ENCODE peak calls at places on chromosomes 2 and 18, in four cellular contexts. G, V, L and M are unnamed samples.

GRCh38 chr2:232624554-232624842 is 8.9 kb upstream of the EFHD1 start:
- DNase-seq in G (no peak), V (no peak), L (no peak), M (no peak)

GRCh38 chr2:191923652-191923997 is 76.7 kb upstream of the CAVIN2 start:
- DNase-seq in G (no peak), V (no peak), L (no peak), M (no peak)

GRCh38 chr2:171309727-171310265 is 124.0 kb downstream of the METTL8 start:
- DNase-seq in G (no peak), V (no peak), L (no peak), M (no peak)

GRCh38 chr2:206031162-206031784 is 54.7 kb downstream of the INO80D start:
- DNase-seq in G (peak), V (no peak), L (no peak), M (no peak)

GRCh38 chr2:235095569-235095968 is 143.8 kb downstream of the SH3BP4 start:
- DNase-seq in G (no peak), V (no peak), L (no peak), M (no peak)

GRCh38 chr2:171952748-171953147 is 30.5 kb downstream of the HAT1 start:
- DNase-seq in G (no peak), V (no peak), L (no peak), M (no peak)

GRCh38 chr2:234829074-234829455 is 122.8 kb upstream of the SH3BP4 start:
- DNase-seq in G (no peak), V (no peak), L (no peak), M (no peak)

GRCh38 chr2:238714038-238714528 is 133.8 kb upstream of the TWIST2 start:
- DNase-seq in G (no peak), V (no peak), L (no peak), M (no peak)

GRCh38 chr2:6184532-6185302 is 492.5 kb downstream of the SOX11 start:
- DNase-seq in G (no peak), V (peak), L (no peak), M (no peak)

GRCh38 chr2:45114221-45114955 is 105.1 kb upstream of the SIX2 start:
- DNase-seq in G (no peak), V (no peak), L (no peak), M (no peak)

GRCh38 chr2:99403524-99403923 is 66.3 kb downstream of the EIF5B start:
- DNase-seq in G (no peak), V (peak), L (no peak), M (peak)

GRCh38 chr18:78627546-78628315 is 351.9 kb upstream of the SALL3 start:
- DNase-seq in G (no peak), V (no peak), L (no peak), M (no peak)

GRCh38 chr2:177724398-177725287 is 332.1 kb downstream of the AGPS start:
- DNase-seq in G (no peak), V (peak), L (peak), M (peak)

GRCh38 chr18:59096098-59096779 is 43.4 kb upstream of the SEC11C start:
- DNase-seq in G (no peak), V (peak), L (no peak), M (no peak)

GRCh38 chr2:23423062-23423872 is 38.3 kb downstream of the KLHL29 start:
- DNase-seq in G (no peak), V (no peak), L (no peak), M (no peak)

GRCh38 chr18:28127763-28128737 is 48.9 kb downstream of the CDH2 start:
- DNase-seq in G (no peak), V (peak), L (no peak), M (peak)

GRCh38 chr2:107525420-107525819 is 301.3 kb upstream of the RGPD4 start:
- DNase-seq in G (no peak), V (no peak), L (no peak), M (no peak)

GRCh38 chr18:51391731-51392130 is 194.2 kb upstream of the MEX3C start:
- DNase-seq in G (no peak), V (no peak), L (no peak), M (no peak)

GRCh38 chr2:20666364-20667150 is at the start of gene GDF7:
- DNase-seq in G (no peak), V (peak), L (peak), M (peak)

GRCh38 chr2:235333076-235333475 is 160.8 kb upstream of the AGAP1 start:
- DNase-seq in G (no peak), V (no peak), L (no peak), M (peak)

GRCh38 chr18:11767935-11768334 is 78.9 kb downstream of the GNAL start:
- DNase-seq in G (no peak), V (no peak), L (no peak), M (no peak)

GRCh38 chr2:36857713-36858112 is 108.6 kb downstream of the STRN start:
- DNase-seq in G (no peak), V (no peak), L (no peak), M (no peak)

GRCh38 chr2:172084484-172084733 is 898 bp upstream of the DLX1 start:
- DNase-seq in G (no peak), V (no peak), L (no peak), M (no peak)

GRCh38 chr2:85811850-85812735 is 58.3 kb downstream of the ATOH8 start:
- DNase-seq in G (no peak), V (no peak), L (no peak), M (no peak)

GRCh38 chr2:218095853-218096252 is 26.8 kb downstream of the RUFY4 start:
- DNase-seq in G (no peak), V (no peak), L (no peak), M (no peak)

GRCh38 chr2:150142561-150142960 is 344.9 kb downstream of the RND3 start:
- DNase-seq in G (no peak), V (no peak), L (no peak), M (peak)

GRCh38 chr2:218405365-218406208 is 5.9 kb downstream of the CTDSP1 start:
- DNase-seq in G (no peak), V (no peak), L (no peak), M (no peak)

GRCh38 chr2:11123001-11123809 is 32.1 kb upstream of the SLC66A3 start:
- DNase-seq in G (no peak), V (no peak), L (no peak), M (no peak)

GRCh38 chr2:206783718-206784117 is 18.3 kb downstream of the FASTKD2 start:
- DNase-seq in G (no peak), V (peak), L (peak), M (peak)

GRCh38 chr2:26563686-26564085 is 77.5 kb downstream of the CIB4 start:
- DNase-seq in G (no peak), V (no peak), L (no peak), M (no peak)

GRCh38 chr2:6826081-6826913 is 39.4 kb downstream of the CMPK2 start:
- DNase-seq in G (peak), V (peak), L (peak), M (peak)

GRCh38 chr2:66957198-66957597 is 439.9 kb upstream of the ETAA1 start:
- DNase-seq in G (no peak), V (no peak), L (no peak), M (no peak)

GRCh38 chr18:76647322-76647721 is 152.3 kb upstream of the ZNF516 start:
- DNase-seq in G (no peak), V (no peak), L (no peak), M (no peak)

GRCh38 chr18:48831113-48831759 is 119.5 kb downstream of the SMAD7 start:
- DNase-seq in G (no peak), V (no peak), L (no peak), M (no peak)

GRCh38 chr2:66281980-66282379 is 152.9 kb upstream of the MEIS1 start:
- DNase-seq in G (no peak), V (no peak), L (no peak), M (no peak)

GRCh38 chr2:240468300-240469238 is 33.1 kb downstream of the GPC1 start:
- DNase-seq in G (no peak), V (no peak), L (no peak), M (no peak)

DNA sequence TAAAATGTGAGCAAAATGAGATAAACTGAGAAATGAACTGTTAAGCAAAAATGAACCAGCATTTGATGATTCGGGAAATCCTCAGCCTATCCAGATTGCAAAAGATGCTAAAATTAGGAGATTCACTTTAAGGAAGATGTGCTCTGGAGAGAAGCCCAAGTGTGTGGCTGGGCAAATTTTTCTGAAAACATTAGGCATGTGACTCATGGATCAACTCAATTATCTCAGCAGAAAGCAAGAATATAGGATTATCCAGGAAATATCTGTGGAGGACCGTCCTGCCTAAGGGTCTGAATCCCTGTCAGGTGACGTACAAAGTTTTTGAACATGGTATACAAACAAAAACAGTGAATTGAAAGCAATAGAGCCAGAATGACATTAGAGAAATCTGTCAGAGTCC is 1268.3 kb upstream of the TMEFF2 start:
- DNase-seq in G (no peak), V (no peak), L (no peak), M (no peak)
- TF ChIP-seq KDM1A in G (no peak), V (no peak), L (no peak), M (no peak)

DNA sequence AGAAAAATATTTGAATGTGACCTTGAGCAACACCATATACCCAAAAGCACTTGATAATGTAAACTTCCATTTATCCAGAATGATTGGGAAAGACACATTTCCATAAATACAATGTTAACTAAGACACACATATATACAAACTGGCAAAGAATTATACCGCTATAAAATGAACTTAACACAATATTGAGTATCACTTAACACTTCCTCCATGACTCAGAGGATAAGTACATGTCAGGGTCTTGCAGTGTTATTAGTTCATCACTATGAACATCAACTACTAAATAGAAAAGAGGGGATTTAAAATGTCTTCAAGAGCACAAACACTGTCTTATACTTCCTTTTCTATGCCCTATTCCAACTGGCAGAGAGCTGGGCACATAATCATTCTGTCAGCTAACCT is 18.6 kb downstream of the WDSUB1 start:
- DNase-seq in G (no peak), V (no peak), L (no peak), M (no peak)
- TF ChIP-seq ESRRA in G (no peak), V (no peak), L (no peak), M (no peak)

GRCh38 chr2:45342-46130 is 769 bp downstream of the FAM110C start:
- DNase-seq in G (no peak), V (no peak), L (no peak), M (no peak)
- TF ChIP-seq KDM1A in G (no peak), V (no peak), L (no peak), M (no peak)

DNA sequence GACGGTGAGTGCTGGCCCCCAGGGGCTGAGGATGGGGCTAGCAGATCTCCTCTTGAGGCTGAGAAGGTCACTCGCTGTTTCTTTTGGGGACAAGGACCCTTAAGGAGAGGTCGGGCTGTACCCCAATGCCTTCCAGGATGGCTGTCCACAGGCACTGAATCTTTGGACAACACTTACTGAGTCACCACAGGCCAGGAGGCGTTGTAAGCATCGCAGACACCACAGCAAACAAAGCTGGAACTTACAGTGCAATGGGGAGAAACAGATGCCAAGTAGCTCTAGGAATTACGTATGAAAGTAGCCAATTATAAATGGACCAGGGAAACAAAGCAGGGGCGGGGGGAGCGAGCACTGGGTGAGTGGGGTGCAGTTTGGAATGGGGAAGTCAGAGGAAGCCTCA is 219.8 kb downstream of the GLI2 start:
- DNase-seq in G (no peak), V (no peak), L (no peak), M (no peak)
- TF ChIP-seq ESRRA in G (no peak), V (no peak), L (no peak), M (no peak)

DNA sequence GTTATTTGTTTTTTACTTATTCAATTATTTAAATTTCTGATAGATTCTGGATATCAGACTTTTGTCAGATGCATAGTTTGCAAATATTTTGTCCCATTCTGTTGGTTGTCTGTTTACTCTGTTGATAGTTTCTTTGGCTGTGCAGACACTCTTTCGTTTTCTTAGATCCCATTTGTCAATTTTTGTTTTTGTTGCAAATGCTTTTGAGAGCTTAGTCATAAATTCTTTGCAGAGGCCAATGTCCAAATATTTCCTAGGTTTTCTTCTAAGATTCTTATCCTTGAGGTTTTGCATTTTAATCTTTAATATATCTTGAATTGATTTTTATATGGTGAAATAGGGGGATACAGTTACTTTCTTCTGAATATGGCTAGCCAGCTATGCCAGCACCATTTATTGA is 112.7 kb upstream of the SESTD1 start:
- DNase-seq in G (no peak), V (no peak), L (no peak), M (no peak)
- TF ChIP-seq KDM1A in G (no peak), V (no peak), L (no peak), M (no peak)